ENCODE peak calls at places on chromosomes 6 and 20, in seven cellular contexts. Y, E, A, H, G, W and Q are unnamed samples.

GRCh38 chr20:9889270-9889981 is 50.5 kb upstream of the PAK5 start:
- DNase-seq in W (no peak), E (no peak), Y (no peak), G (no peak), A (no peak), H (no peak), Q (no peak)

GRCh38 chr6:100453701-100454521 is 10.8 kb downstream of the SIM1 start:
- DNase-seq in A (no peak), E (no peak), G (no peak), Y (peak; percentile 85), H (no peak), W (no peak), Q (no peak)

GRCh38 chr6:127332383-127332961 is 10.9 kb downstream of the ECHDC1 start:
- DNase-seq in A (no peak), E (no peak), G (no peak), H (no peak), W (no peak), Y (no peak), Q (no peak)

GRCh38 chr20:41395669-41396664 is 29.3 kb upstream of the EMILIN3 start:
- DNase-seq in Y (no peak), E (no peak), H (no peak), W (no peak), G (peak; percentile 44), A (no peak), Q (no peak)

GRCh38 chr6:73696990-73697651 is 1.1 kb downstream of the CD109 start:
- DNase-seq in A (no peak), Y (no peak), E (no peak), W (no peak), H (peak; percentile 61), G (no peak), Q (no peak)

GRCh38 chr20:21430031-21430430 is 32.7 kb upstream of the NKX2-4 start:
- DNase-seq in H (no peak), W (no peak), G (no peak), E (no peak), Y (no peak), A (no peak), Q (no peak)

GRCh38 chr20:41365785-41366545 is 653 bp downstream of the EMILIN3 start:
- DNase-seq in H (peak; percentile 9), G (no peak), W (no peak), Y (no peak), E (no peak), A (no peak), Q (no peak)

GRCh38 chr6:106574729-106575458 is 54.4 kb downstream of the RTN4IP1 start:
- DNase-seq in A (no peak), W (peak; percentile 84), E (peak; percentile 60), G (no peak), Y (peak; percentile 16), H (peak; percentile 36), Q (peak; percentile 75)

GRCh38 chr20:25574411-25574810 is 10.9 kb downstream of the NINL start:
- DNase-seq in E (peak; percentile 63), Y (no peak), G (no peak), H (peak; percentile 10), W (peak; percentile 12), A (no peak), Q (peak; percentile 49)

GRCh38 chr6:151341481-151342195 is 49.7 kb downstream of the ZBTB2 start:
- DNase-seq in G (no peak), W (no peak), A (no peak), E (no peak), H (no peak), Y (no peak), Q (no peak)

GRCh38 chr6:130500693-130501092 is 134.9 kb downstream of the TMEM200A start:
- DNase-seq in G (no peak), W (peak; percentile 89), A (no peak), H (peak; percentile 6), E (peak; percentile 58), Y (no peak), Q (peak; percentile 89)

DNA sequence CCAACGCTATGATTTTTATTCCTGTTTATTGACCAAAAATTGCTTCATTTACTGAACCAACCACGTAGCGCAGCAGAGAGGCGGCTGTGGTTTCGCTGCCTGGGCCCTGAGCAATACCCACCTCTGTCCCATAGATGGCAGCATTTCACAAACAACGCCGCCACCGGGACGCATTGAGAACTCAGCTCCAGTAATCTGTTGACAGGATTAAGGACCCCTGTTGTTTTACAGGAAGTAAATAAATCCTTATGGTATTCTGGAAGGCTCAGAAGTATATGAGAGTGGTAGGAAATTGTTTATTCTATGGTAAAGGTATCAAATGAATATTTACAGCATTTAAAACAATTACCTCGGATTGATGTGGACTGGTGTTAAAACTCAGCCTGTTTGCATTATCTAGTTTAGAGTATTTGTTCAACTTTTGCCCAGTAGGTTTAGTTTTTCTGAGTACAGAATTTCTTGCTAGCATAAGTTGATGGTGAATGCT is 547.9 kb upstream of the SLC35B3 start:
- DNase-seq in W (peak; percentile 13), G (peak; percentile 31), E (peak; percentile 67), H (peak; percentile 65), A (peak; percentile 20), Y (peak; percentile 52), Q (peak; percentile 66)
- H3K4me3 ChIP-seq in W (no peak overlapping the region), G (no peak overlapping the region), E (no peak overlapping the region), H (peak overlapping the region; percentile 12), A (no peak overlapping the region), Y (no peak overlapping the region), Q (no peak overlapping the region)

GRCh38 chr20:2005831-2006426 is 12.1 kb upstream of the PDYN start:
- DNase-seq in E (peak; percentile 50), Y (peak; percentile 62), A (peak; percentile 53), G (peak; percentile 62), W (peak; percentile 16), H (peak; percentile 77), Q (peak; percentile 60)
- TF ChIP-seq CTCF in E (no peak), Y (no peak), A (no peak), G (no peak), W (no peak), H (peak; percentile 11), Q (no peak)

DNA sequence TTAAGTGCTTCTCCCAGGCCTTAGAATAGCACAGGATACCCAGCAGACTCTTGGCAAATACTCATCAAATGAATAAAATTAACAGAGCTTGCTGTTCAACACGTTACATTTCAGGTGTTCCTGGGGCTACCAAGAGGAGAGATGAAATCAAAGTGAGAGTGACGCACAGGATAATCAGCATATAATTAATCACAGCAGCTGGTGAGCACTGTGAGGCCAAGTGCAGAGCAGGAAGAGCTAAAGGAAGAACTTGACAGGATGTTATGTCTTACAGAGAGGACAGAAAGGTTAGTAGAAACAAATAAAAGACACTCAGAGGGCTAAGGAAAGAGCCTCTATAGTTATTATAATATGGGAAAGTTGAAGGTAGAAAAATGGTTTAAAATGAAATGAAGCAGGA is 8.8 kb downstream of the PPIL1 start:
- DNase-seq in Y (no peak), A (no peak), W (no peak), H (no peak), G (no peak), E (no peak), Q (no peak)
- H3K4me3 ChIP-seq in Y (no peak overlapping the region), A (no peak overlapping the region), W (no peak overlapping the region), H (no peak overlapping the region), G (no peak overlapping the region), E (no peak overlapping the region), Q (no peak overlapping the region)

GRCh38 chr6:87241304-87241703 is 81.1 kb upstream of the SMIM8 start:
- DNase-seq in A (no peak), W (no peak), Y (no peak), E (no peak), H (no peak), G (no peak), Q (no peak)

DNA sequence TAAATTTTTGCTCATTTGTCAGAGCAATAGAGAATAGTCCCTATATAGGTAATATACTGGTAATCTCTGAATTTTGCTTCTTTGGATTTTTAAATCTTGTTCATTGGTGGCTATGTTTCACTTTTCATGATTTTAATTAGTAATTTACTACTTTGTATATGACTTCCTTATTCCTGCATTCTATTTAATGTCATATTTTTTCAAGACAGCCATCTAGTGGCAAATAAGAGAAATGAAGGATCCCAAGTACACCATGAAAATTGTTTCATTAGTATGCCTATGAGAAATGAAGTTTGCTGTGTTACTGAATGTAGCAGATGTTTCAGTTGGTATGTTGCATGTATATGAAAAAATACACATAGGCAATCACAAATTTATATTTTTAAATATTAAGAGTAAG is 82.4 kb downstream of the ZNF292 start:
- DNase-seq in G (no peak), W (peak; percentile 16), Y (no peak), H (peak; percentile 32), A (no peak), E (peak; percentile 50), Q (peak; percentile 54)
- TF ChIP-seq CTCF in G (peak; percentile 61), W (peak; percentile 50), Y (peak; percentile 52), H (peak; percentile 43), A (peak; percentile 75), E (peak; percentile 42), Q (peak; percentile 67)